ENCODE peak calls at places on chromosomes 12 and 14, in ten cellular contexts. Q is right atrium auricular region, T is SJSA1, D is testis, G is HCT116, M is OCI-LY7, Z is hepatocyte, I is stomach, H is psoas muscle, L is suprapubic skin. E is an unnamed sample.
A peak's percentile ranks its signal among the peaks of the same experiment; 100 is the strongest.

GRCh38 chr12:91204416-91204815 is 21.8 kb upstream of the DCN start:
- DNase-seq in G (no peak), L (no peak), T (no peak), Z (no peak), Q (no peak), D (no peak), I (no peak), H (no peak), M (no peak), E (no peak)

GRCh38 chr14:104735830-104736642 is 12.0 kb downstream of the ADSS1 start:
- DNase-seq in I (peak; percentile 87), G (no peak), L (peak; percentile 90), Q (peak; percentile 97), M (no peak), H (peak; percentile 97), T (no peak), Z (peak; percentile 65), D (peak; percentile 81), E (peak; percentile 75)

GRCh38 chr12:109156586-109156985 is 40.2 kb downstream of the ACACB start:
- DNase-seq in H (no peak), G (no peak), M (no peak), I (no peak), Q (no peak), Z (no peak), T (no peak), D (no peak), L (no peak), E (no peak)

GRCh38 chr12:128833418-128833817 is 9.7 kb upstream of the SLC15A4 start:
- DNase-seq in M (no peak), Q (no peak), G (no peak), I (no peak), D (no peak), Z (no peak), L (no peak), H (no peak), T (no peak), E (no peak)

GRCh38 chr14:51317373-51317772 is 77.3 kb downstream of the TMX1 start:
- DNase-seq in G (no peak), Z (no peak), T (no peak), H (no peak), M (no peak), L (no peak), D (no peak), I (no peak), Q (no peak), E (no peak)

GRCh38 chr12:52195065-52195730 is 3.4 kb upstream of the KRT80 start:
- DNase-seq in Z (peak; percentile 49), I (no peak), H (no peak), L (no peak), T (no peak), G (no peak), D (peak; percentile 41), Q (no peak), M (no peak), E (no peak)

GRCh38 chr14:91286530-91286937 is 42.0 kb upstream of the GPR68 start:
- DNase-seq in L (no peak), G (peak; percentile 49), T (peak; percentile 42), I (peak; percentile 82), M (peak; percentile 80), Z (peak; percentile 73), Q (peak; percentile 84), H (peak; percentile 76), D (peak; percentile 87), E (peak; percentile 80)

GRCh38 chr12:128920468-128920867 is 67.2 kb downstream of the GLT1D1 start:
- DNase-seq in M (no peak), T (no peak), G (no peak), Z (peak; percentile 54), Q (peak; percentile 67), H (no peak), L (no peak), I (no peak), D (no peak), E (peak; percentile 50)

GRCh38 chr14:30330452-30330851 is 228.5 kb upstream of the G2E3 start:
- DNase-seq in D (no peak), M (peak; percentile 17), Z (no peak), Q (no peak), G (peak; percentile 6), I (no peak), H (no peak), T (no peak), L (no peak), E (no peak)

GRCh38 chr14:95523051-95523817 is 6.8 kb upstream of the SYNE3 start:
- DNase-seq in I (no peak), H (no peak), L (peak; percentile 74), Z (no peak), M (no peak), D (no peak), T (no peak), Q (peak; percentile 55), G (no peak), E (no peak)
- H3K4me1 ChIP-seq in I (peaks cover 51% of the 10 kb centered on the region), H (peaks cover 18% of the 10 kb centered on the region), L (peaks cover 73% of the 10 kb centered on the region), Z (peaks cover 18% of the 10 kb centered on the region), M (peaks cover 41% of the 10 kb centered on the region), D (peaks cover 43% of the 10 kb centered on the region), T (peaks cover 64% of the 10 kb centered on the region), Q (no peaks in the 10 kb centered on the region), G (peaks cover 62% of the 10 kb centered on the region), E (peaks cover 17% of the 10 kb centered on the region)

DNA sequence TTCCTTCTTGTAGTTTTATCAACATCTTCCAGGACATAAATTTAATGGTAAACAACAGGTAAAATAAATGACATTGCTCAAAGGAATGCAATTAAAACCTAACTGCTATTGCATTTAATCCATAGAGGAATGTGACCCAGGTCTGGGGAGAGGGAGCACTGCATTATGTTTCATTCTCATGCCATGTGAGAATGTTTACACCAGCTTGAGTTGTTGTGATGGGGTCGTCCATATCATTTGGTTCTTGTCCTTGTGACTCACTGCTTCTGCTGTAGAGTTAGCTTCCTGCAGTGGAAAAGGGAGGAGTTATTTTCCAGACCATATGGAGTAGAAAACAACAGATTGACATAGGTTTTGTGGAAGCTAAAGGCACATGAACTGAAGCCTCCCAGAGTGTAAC is 129.4 kb upstream of the PMCH start:
- DNase-seq in Q (no peak), T (no peak), H (no peak), D (no peak), Z (no peak), L (no peak), M (no peak), G (no peak), I (no peak), E (no peak)
- H3K4me1 ChIP-seq in Q (no peaks in the 10 kb centered on the region), T (no peaks in the 10 kb centered on the region), H (no peaks in the 10 kb centered on the region), D (no peaks in the 10 kb centered on the region), Z (no peaks in the 10 kb centered on the region), L (no peaks in the 10 kb centered on the region), M (no peaks in the 10 kb centered on the region), G (no peaks in the 10 kb centered on the region), I (no peaks in the 10 kb centered on the region), E (no peaks in the 10 kb centered on the region)

DNA sequence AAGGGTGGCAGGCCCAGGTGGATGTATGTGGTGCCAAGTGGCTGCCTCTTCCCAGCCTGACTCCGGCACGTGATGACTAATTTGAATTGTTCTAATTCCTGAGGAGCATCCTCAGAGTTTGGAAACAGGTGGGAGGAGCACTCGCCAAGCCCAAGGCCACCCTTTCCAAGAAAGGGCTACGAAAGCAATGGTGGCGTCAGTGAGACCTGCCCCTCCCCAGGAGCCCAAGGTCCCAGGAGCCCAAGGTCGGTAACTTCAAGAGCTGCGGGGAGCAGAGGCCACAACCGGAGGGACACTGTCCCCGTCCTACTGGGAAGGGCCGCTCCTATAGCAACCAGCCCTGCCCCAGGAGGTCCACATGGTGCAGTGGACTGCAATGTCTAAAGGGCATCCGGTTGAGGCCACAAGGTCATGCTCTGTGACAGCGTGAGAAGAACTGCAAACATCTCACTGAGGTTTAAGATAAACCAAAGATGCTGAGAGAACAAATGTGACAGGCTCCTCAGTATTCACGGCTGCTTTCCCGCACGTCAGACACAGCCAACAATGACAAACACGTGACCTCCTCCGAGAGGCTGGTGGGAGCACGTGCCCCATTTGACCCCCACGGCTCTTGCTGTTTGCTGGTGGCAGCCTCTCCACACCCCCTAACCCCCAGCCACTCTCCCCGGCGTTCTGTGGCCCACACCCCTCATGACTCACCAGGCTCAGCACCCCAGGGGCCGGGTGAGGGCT is 79.6 kb downstream of the ITPK1 start:
- DNase-seq in Z (peak; percentile 61), I (no peak), Q (no peak), D (peak; percentile 83), T (peak; percentile 84), M (no peak), H (no peak), L (no peak), G (no peak), E (no peak)
- H3K4me1 ChIP-seq in Z (peaks cover 59% of the 10 kb centered on the region), I (peaks cover 61% of the 10 kb centered on the region), Q (no peaks in the 10 kb centered on the region), D (peaks cover 85% of the 10 kb centered on the region), T (peaks cover 100% of the 10 kb centered on the region), M (peaks cover 18% of the 10 kb centered on the region), H (peaks cover 33% of the 10 kb centered on the region), L (peaks cover 63% of the 10 kb centered on the region), G (peaks cover 75% of the 10 kb centered on the region), E (peaks cover 41% of the 10 kb centered on the region)

GRCh38 chr14:68160779-68161546 is 341.4 kb downstream of the RAD51B start:
- DNase-seq in D (no peak), I (no peak), G (no peak), H (no peak), Q (no peak), M (no peak), T (no peak), L (no peak), Z (no peak), E (no peak)
- H3K4me1 ChIP-seq in D (peaks cover 7% of the 10 kb centered on the region), I (peaks cover 5% of the 10 kb centered on the region), G (peaks cover 4% of the 10 kb centered on the region), H (peaks cover 17% of the 10 kb centered on the region), Q (no peaks in the 10 kb centered on the region), M (no peaks in the 10 kb centered on the region), T (peaks cover 3% of the 10 kb centered on the region), L (peaks cover 43% of the 10 kb centered on the region), Z (peaks cover 50% of the 10 kb centered on the region), E (no peaks in the 10 kb centered on the region)